ENCODE peak calls at places on chromosome 1, in five cellular contexts. N is OCI-LY7, H is uterus, Z is NCI-H1105, S is GM03348. F is an unnamed sample.

GRCh38 chr1:50268049-50268448 is 155.2 kb downstream of the DMRTA2 start:
- DNase-seq in N (peak), H (no peak), Z (no peak), S (no peak), F (no peak)

GRCh38 chr1:9721606-9722377 is 70.3 kb downstream of the PIK3CD start:
- DNase-seq in N (peak), H (no peak), Z (peak), S (peak), F (peak)

GRCh38 chr1:201307760-201308499 is 24.6 kb downstream of the PKP1 start:
- DNase-seq in N (no peak), H (no peak), Z (no peak), S (peak), F (no peak)

GRCh38 chr1:92797961-92798360 is 13.1 kb upstream of the EVI5 start:
- DNase-seq in N (no peak), H (no peak), Z (no peak), S (peak), F (no peak)

GRCh38 chr1:218592688-218593087 is 247.6 kb downstream of the TGFB2 start:
- DNase-seq in N (no peak), H (no peak), Z (no peak), S (peak), F (no peak)

GRCh38 chr1:205986291-205986690 is 16.9 kb downstream of the RAB7B start:
- DNase-seq in N (no peak), H (no peak), Z (no peak), S (no peak), F (no peak)

GRCh38 chr1:93623875-93624274 is 57.8 kb downstream of the BCAR3 start:
- DNase-seq in N (no peak), H (no peak), Z (no peak), S (peak), F (no peak)

GRCh38 chr1:112509005-112509659 is 367 bp downstream of the WNT2B start:
- DNase-seq in N (no peak), H (no peak), Z (no peak), S (no peak), F (no peak)

GRCh38 chr1:218829143-218829542 is 344.5 kb upstream of the LYPLAL1 start:
- DNase-seq in N (no peak), H (no peak), Z (no peak), S (no peak), F (no peak)

GRCh38 chr1:230159580-230159979 is 92.5 kb downstream of the GALNT2 start:
- DNase-seq in N (no peak), H (no peak), Z (no peak), S (no peak), F (no peak)